ENCODE peak calls at places on chromosome 18, in seven cellular contexts. C is HFF-Myc, N is Panc1, V is glutamatergic neuron, A is kidney epithelial cell, D is brain microvascular endothelial cell, S is RWPE2. X is an unnamed sample.

GRCh38 chr18:59927246-59927825 is 27.5 kb downstream of the PMAIP1 start:
- DNase-seq in C (no peak), N (no peak), V (no peak), A (no peak), D (no peak), S (no peak), X (no peak)

GRCh38 chr18:77557030-77557429 is 307.4 kb downstream of the GALR1 start:
- DNase-seq in C (no peak), N (no peak), V (no peak), A (no peak), D (peak), S (no peak), X (no peak)

GRCh38 chr18:48300463-48300961 is 108.7 kb downstream of the ZBTB7C start:
- DNase-seq in C (no peak), N (no peak), V (no peak), A (no peak), D (no peak), S (no peak), X (no peak)

GRCh38 chr18:9475643-9476580 is 599 bp downstream of the RALBP1 start:
- DNase-seq in C (no peak), N (no peak), V (no peak), A (no peak), D (peak), S (peak), X (no peak)

GRCh38 chr18:79245517-79246001 is 150.2 kb upstream of the NFATC1 start:
- DNase-seq in C (no peak), N (peak), V (no peak), A (no peak), D (no peak), S (peak), X (no peak)

GRCh38 chr18:7117390-7118355 is at the start of gene LAMA1:
- DNase-seq in C (no peak), N (no peak), V (peak), A (no peak), D (no peak), S (no peak), X (no peak)

GRCh38 chr18:7177131-7177744 is 53.7 kb upstream of the LRRC30 start:
- DNase-seq in C (peak), N (peak), V (peak), A (peak), D (peak), S (no peak), X (no peak)

GRCh38 chr18:9894454-9895068 is 8.8 kb downstream of the TXNDC2 start:
- DNase-seq in C (no peak), N (no peak), V (no peak), A (no peak), D (no peak), S (no peak), X (no peak)

GRCh38 chr18:80171190-80171872 is 62.3 kb downstream of the ADNP2 start:
- DNase-seq in C (no peak), N (no peak), V (peak), A (no peak), D (no peak), S (no peak), X (peak)

GRCh38 chr18:22943847-22944246 is 10.7 kb downstream of the RBBP8 start:
- DNase-seq in C (no peak), N (no peak), V (no peak), A (no peak), D (no peak), S (no peak), X (no peak)

GRCh38 chr18:3803350-3803749 is 353.4 kb downstream of the TGIF1 start:
- DNase-seq in C (no peak), N (no peak), V (no peak), A (no peak), D (no peak), S (no peak), X (no peak)

GRCh38 chr18:35862115-35862640 is 110.3 kb upstream of the RMP24 start:
- DNase-seq in C (no peak), N (no peak), V (no peak), A (no peak), D (no peak), S (no peak), X (no peak)

GRCh38 chr18:23573948-23574431 is 12.3 kb downstream of the NPC1 start:
- DNase-seq in C (no peak), N (peak), V (no peak), A (peak), D (peak), S (no peak), X (no peak)

GRCh38 chr18:24196764-24197163 is 57.9 kb downstream of the CABYR start:
- DNase-seq in C (no peak), N (no peak), V (no peak), A (no peak), D (no peak), S (no peak), X (no peak)

GRCh38 chr18:74146756-74147155 is 878 bp downstream of the FBXO15 start:
- DNase-seq in C (no peak), N (no peak), V (no peak), A (no peak), D (no peak), S (no peak), X (no peak)

GRCh38 chr18:27005589-27005988 is 140.1 kb upstream of the AQP4 start:
- DNase-seq in C (no peak), N (no peak), V (no peak), A (no peak), D (no peak), S (no peak), X (no peak)

GRCh38 chr18:25449046-25449445 is 97.1 kb upstream of the ZNF521 start:
- DNase-seq in C (no peak), N (no peak), V (no peak), A (no peak), D (no peak), S (no peak), X (no peak)

GRCh38 chr18:46387426-46388131 is 269.4 kb downstream of the LOXHD1 start:
- DNase-seq in C (no peak), N (no peak), V (no peak), A (peak), D (no peak), S (no peak), X (no peak)

GRCh38 chr18:61782545-61782944 is 110.3 kb downstream of the RNF152 start:
- DNase-seq in C (no peak), N (no peak), V (no peak), A (no peak), D (no peak), S (no peak), X (no peak)

GRCh38 chr18:11260963-11261441 is 111.6 kb upstream of the PIEZO2 start:
- DNase-seq in C (no peak), N (no peak), V (no peak), A (no peak), D (no peak), S (no peak), X (no peak)

GRCh38 chr18:8802031-8802679 is 96.8 kb downstream of the MTCL1 start:
- DNase-seq in C (no peak), N (no peak), V (no peak), A (no peak), D (no peak), S (no peak), X (no peak)

GRCh38 chr18:56831988-56832387 is 180.8 kb downstream of the WDR7 start:
- DNase-seq in C (no peak), N (no peak), V (no peak), A (no peak), D (peak), S (no peak), X (no peak)

GRCh38 chr18:57806891-57807280 is 3.8 kb upstream of the ATP8B1 start:
- DNase-seq in C (no peak), N (no peak), V (no peak), A (peak), D (peak), S (no peak), X (no peak)

GRCh38 chr18:26159353-26159752 is 25.7 kb downstream of the PSMA8 start:
- DNase-seq in C (no peak), N (no peak), V (no peak), A (no peak), D (no peak), S (no peak), X (no peak)

GRCh38 chr18:22675006-22675405 is 257.3 kb upstream of the CTAGE1 start:
- DNase-seq in C (no peak), N (no peak), V (no peak), A (no peak), D (no peak), S (no peak), X (no peak)

GRCh38 chr18:57843403-57843802 is 40.3 kb upstream of the ATP8B1 start:
- DNase-seq in C (no peak), N (no peak), V (no peak), A (no peak), D (no peak), S (no peak), X (no peak)

GRCh38 chr18:7537145-7537544 is 30.0 kb upstream of the PTPRM start:
- DNase-seq in C (no peak), N (no peak), V (no peak), A (no peak), D (no peak), S (no peak), X (no peak)

GRCh38 chr18:59085797-59086196 is 53.9 kb upstream of the SEC11C start:
- DNase-seq in C (no peak), N (no peak), V (no peak), A (no peak), D (peak), S (no peak), X (no peak)

GRCh38 chr18:79534356-79534755 is 138.6 kb downstream of the NFATC1 start:
- DNase-seq in C (no peak), N (no peak), V (peak), A (no peak), D (no peak), S (peak), X (no peak)

DNA sequence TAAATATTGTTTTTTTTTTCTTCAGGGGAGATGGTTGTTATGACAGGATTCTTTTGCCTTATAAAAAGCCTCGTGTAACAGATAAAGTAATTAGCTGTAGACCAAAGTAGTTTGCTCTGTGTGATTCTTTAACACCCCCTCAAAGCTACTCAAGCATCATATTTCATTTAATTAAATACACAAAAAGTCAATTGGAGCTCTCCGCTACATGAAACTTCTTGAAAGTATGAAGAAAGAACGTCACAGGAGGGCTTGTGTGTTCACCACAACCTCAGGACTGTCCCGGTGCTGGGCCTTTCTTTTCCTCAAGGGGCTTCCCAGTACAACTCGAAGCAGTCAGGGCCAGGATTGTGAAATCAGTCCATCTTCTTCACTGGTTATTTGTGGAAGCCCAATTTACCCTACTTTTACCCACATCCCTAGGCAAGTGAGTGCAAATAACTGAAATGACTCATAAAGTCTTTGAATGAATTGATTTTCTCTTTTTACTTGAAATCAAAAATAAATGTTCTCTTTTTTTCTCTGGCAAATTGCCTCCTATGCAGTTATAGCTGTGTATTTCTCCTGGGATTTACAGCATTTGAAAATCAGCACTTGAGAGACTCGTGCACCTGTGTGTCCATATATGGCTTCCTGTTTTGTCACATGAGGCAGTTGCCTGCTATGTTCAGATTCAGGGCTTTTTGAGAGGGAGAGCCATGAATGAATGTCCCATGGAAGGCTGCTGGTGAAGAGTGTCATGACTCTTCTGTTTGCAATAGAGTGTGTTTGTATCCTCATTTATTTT is 48.6 kb downstream of the LINC00305 start:
- DNase-seq in C (no peak), N (no peak), V (no peak), A (no peak), D (no peak), S (no peak), X (no peak)
- TF ChIP-seq CTCF in C (no peak), N (no peak), V (no peak), A (no peak), D (no peak), S (no peak), X (no peak)

DNA sequence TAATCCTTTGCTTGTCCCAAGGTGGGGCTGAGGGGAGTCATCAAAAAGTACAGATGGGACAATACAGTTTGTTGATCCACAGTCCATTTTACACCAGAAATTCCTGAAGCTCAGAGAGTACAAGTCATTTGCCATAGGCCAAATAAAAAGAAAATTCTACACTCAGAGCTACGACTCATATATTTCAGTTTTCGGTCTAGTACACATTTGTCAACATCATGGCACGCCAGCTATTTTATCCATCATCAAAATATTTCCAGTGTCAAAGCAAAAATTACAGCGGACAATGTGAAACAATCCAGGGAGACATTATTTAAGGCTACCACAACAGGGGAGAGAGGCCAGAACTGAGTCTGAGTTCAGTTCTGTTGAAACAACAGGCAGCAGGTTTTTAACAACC is 587.5 kb upstream of the DSEL start:
- DNase-seq in C (no peak), N (no peak), V (no peak), A (no peak), D (peak), S (no peak), X (no peak)
- TF ChIP-seq CTCF in C (no peak), N (no peak), V (no peak), A (no peak), D (no peak), S (no peak), X (no peak)

GRCh38 chr18:76259726-76260125 is 235.3 kb downstream of the ZNF516 start:
- DNase-seq in C (no peak), N (no peak), V (no peak), A (no peak), D (no peak), S (no peak), X (no peak)

GRCh38 chr18:76259012-76259568 is 236.0 kb downstream of the ZNF516 start:
- DNase-seq in C (no peak), N (no peak), V (no peak), A (no peak), D (no peak), S (no peak), X (no peak)

GRCh38 chr18:76260941-76261472 is 234.0 kb downstream of the ZNF516 start:
- DNase-seq in C (no peak), N (no peak), V (peak), A (no peak), D (no peak), S (no peak), X (no peak)

GRCh38 chr18:76256897-76257500 is 238.0 kb downstream of the ZNF516 start:
- DNase-seq in C (peak), N (peak), V (peak), A (peak), D (peak), S (no peak), X (no peak)

DNA sequence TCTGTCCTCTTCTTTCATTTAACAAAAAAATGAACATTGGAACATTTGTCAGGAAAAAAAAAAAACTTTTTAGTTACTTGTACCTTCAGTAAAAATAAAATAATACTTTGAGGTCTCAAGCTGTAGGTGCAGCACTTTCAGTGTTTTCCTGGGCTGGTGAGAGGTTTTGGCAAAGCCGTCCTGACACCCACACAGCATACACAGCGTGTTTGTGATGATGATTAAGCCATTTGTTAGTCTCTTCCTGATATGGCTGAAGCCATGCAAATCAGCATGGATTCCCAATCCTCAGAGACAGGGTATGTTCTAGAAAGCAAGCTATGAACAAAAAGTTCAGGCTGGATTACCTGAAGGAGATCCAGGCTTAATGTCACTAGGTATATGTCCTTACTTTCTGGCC is 236.8 kb downstream of the ZNF516 start:
- DNase-seq in C (no peak), N (no peak), V (no peak), A (no peak), D (no peak), S (no peak), X (no peak)
- TF ChIP-seq CTCF in C (no peak), N (no peak), V (no peak), A (no peak), D (no peak), S (no peak), X (no peak)

GRCh38 chr18:45108754-45109153 is 428.1 kb downstream of the SETBP1 start:
- DNase-seq in C (no peak), N (no peak), V (no peak), A (no peak), D (no peak), S (no peak), X (no peak)
- TF ChIP-seq CTCF in C (no peak), N (no peak), V (no peak), A (no peak), D (peak), S (no peak), X (no peak)

GRCh38 chr18:70490008-70490933 is 201.4 kb downstream of the SOCS6 start:
- DNase-seq in C (peak), N (peak), V (no peak), A (peak), D (peak), S (no peak), X (no peak)

GRCh38 chr18:70493461-70493860 is 204.6 kb downstream of the SOCS6 start:
- DNase-seq in C (no peak), N (no peak), V (no peak), A (no peak), D (no peak), S (no peak), X (no peak)

GRCh38 chr18:70489556-70489955 is 200.7 kb downstream of the SOCS6 start:
- DNase-seq in C (no peak), N (no peak), V (no peak), A (no peak), D (no peak), S (no peak), X (no peak)

GRCh38 chr18:70494524-70494923 is 205.7 kb downstream of the SOCS6 start:
- DNase-seq in C (no peak), N (no peak), V (no peak), A (no peak), D (no peak), S (no peak), X (no peak)

DNA sequence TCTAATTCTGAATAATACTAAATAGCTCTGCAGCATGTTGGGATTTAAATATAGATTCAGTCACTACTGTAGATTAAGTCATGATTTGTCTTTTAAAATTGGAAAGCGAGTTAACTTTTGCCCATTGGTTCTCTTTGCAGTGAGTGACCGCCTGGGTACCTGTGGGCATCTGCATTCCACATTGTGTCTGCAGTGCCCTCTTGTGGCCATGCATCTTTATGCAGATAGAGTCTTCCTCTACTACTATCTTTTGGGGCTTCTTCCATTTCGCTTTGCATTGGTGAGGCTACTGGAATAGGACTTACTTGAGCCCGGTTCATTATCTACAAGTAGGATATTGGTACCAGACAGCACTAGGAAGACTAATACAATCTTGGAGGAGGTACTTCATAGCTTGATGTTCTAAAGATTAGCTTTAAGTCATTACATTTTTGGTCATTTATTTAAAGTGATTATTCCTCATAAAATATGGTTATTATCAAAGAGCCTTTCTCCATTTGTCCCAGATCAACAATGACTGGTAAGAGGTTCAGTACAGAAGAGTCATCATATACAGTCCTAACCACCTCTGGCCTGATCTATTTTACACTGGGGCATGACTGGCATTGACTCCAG is 203.0 kb downstream of the SOCS6 start:
- DNase-seq in C (peak), N (peak), V (peak), A (no peak), D (peak), S (no peak), X (no peak)
- TF ChIP-seq CTCF in C (peak), N (peak), V (peak), A (peak), D (peak), S (peak), X (peak)

DNA sequence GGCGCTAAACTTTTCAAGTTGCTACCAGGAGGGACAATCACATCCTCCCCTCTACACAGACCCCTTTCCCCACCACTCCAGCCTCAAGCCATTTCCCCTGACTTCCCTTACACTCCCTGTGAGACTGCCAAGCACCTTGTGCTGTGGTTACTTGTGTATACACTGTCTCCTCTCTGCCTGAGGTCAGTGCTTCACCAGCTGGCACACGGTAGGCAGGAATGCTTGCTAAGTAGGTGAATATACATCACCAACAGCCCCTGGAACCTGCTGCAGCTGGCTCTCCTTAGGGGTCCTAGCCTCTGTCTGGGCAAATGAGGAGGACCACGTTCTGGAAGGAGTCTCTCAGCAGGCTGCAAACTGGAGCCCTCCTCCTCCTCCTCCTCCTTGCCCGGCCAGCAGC is 38.3 kb upstream of the ACAA2 start:
- DNase-seq in C (no peak), N (no peak), V (no peak), A (no peak), D (no peak), S (no peak), X (no peak)
- TF ChIP-seq CTCF in C (no peak), N (no peak), V (no peak), A (no peak), D (no peak), S (no peak), X (no peak)

X was measured in chondrocyte.